ENCODE peak calls at places on chromosome 13, in four cellular contexts. One of them, this sample, is unnamed.

GRCh38 chr13:36174923-36175322 is 39.4 kb downstream of the SOHLH2 start:
- DNase-seq in tibial nerve: no peak
- DNase-seq in stomach: no peak
- DNase-seq in A549: no peak
- DNase-seq in this sample: no peak

GRCh38 chr13:57878291-57878690 is 246.7 kb downstream of the PCDH17 start:
- DNase-seq in tibial nerve: no peak
- DNase-seq in stomach: no peak
- DNase-seq in A549: no peak
- DNase-seq in this sample: no peak

GRCh38 chr13:97386832-97387486 is 47.0 kb upstream of the RAP2A start:
- DNase-seq in tibial nerve: no peak
- DNase-seq in stomach: no peak
- DNase-seq in A549: no peak
- DNase-seq in this sample: no peak

GRCh38 chr13:44180876-44181536 is 192.6 kb upstream of the SERP2 start:
- DNase-seq in tibial nerve: no peak
- DNase-seq in stomach: no peak
- DNase-seq in A549: no peak
- DNase-seq in this sample: no peak

GRCh38 chr13:72004236-72004635 is 137.2 kb upstream of the DACH1 start:
- DNase-seq in tibial nerve: no peak
- DNase-seq in stomach: no peak
- DNase-seq in A549: no peak
- DNase-seq in this sample: no peak

GRCh38 chr13:109872864-109873263 is 86.5 kb upstream of the IRS2 start:
- DNase-seq in tibial nerve: no peak
- DNase-seq in stomach: no peak
- DNase-seq in A549: no peak
- DNase-seq in this sample: no peak

GRCh38 chr13:43988302-43988701 is 108.6 kb downstream of the LACC1 start:
- DNase-seq in tibial nerve: no peak
- DNase-seq in stomach: no peak
- DNase-seq in A549: no peak
- DNase-seq in this sample: no peak

GRCh38 chr13:69793803-69794453 is 313.7 kb upstream of the ATXN8OS start:
- DNase-seq in tibial nerve: no peak
- DNase-seq in stomach: no peak
- DNase-seq in A549: no peak
- DNase-seq in this sample: no peak

GRCh38 chr13:52738719-52739467 is 727 bp downstream of the CNMD start:
- DNase-seq in tibial nerve: no peak
- DNase-seq in stomach: no peak
- DNase-seq in A549: no peak
- DNase-seq in this sample: no peak

GRCh38 chr13:67226686-67227085 is 3.5 kb downstream of the PCDH9 start:
- DNase-seq in tibial nerve: no peak
- DNase-seq in stomach: no peak
- DNase-seq in A549: no peak
- DNase-seq in this sample: no peak

GRCh38 chr13:89695343-89696257 is 1651.9 kb upstream of the MIR17HG start:
- DNase-seq in tibial nerve: peak
- DNase-seq in stomach: peak
- DNase-seq in A549: peak
- DNase-seq in this sample: no peak

GRCh38 chr13:31797154-31797775 is 57.9 kb downstream of the RXFP2 start:
- DNase-seq in tibial nerve: peak
- DNase-seq in stomach: no peak
- DNase-seq in A549: peak
- DNase-seq in this sample: no peak

GRCh38 chr13:68428292-68428691 is 1198.2 kb upstream of the PCDH9 start:
- DNase-seq in tibial nerve: no peak
- DNase-seq in stomach: no peak
- DNase-seq in A549: no peak
- DNase-seq in this sample: no peak

GRCh38 chr13:48853381-48854102 is 122.2 kb upstream of the FNDC3A start:
- DNase-seq in tibial nerve: no peak
- DNase-seq in stomach: no peak
- DNase-seq in A549: no peak
- DNase-seq in this sample: no peak

GRCh38 chr13:94061316-94061715 is 418.2 kb downstream of the DCT start:
- DNase-seq in tibial nerve: no peak
- DNase-seq in stomach: no peak
- DNase-seq in A549: no peak
- DNase-seq in this sample: no peak

GRCh38 chr13:43057653-43058317 is 34.4 kb downstream of the DNAJC15 start:
- DNase-seq in tibial nerve: no peak
- DNase-seq in stomach: no peak
- DNase-seq in A549: no peak
- DNase-seq in this sample: no peak

GRCh38 chr13:109665781-109666249 is 120.6 kb downstream of the IRS2 start:
- DNase-seq in tibial nerve: no peak
- DNase-seq in stomach: no peak
- DNase-seq in A549: no peak
- DNase-seq in this sample: no peak

GRCh38 chr13:98486412-98486811 is 90.5 kb downstream of the STK24 start:
- DNase-seq in tibial nerve: no peak
- DNase-seq in stomach: no peak
- DNase-seq in A549: no peak
- DNase-seq in this sample: no peak
- TF ChIP-seq POLR2A in tibial nerve: no peak
- TF ChIP-seq POLR2A in stomach: no peak
- TF ChIP-seq POLR2A in A549: no peak
- TF ChIP-seq POLR2A in this sample: no peak

GRCh38 chr13:27960362-27961226 is 8.5 kb downstream of the CDX2 start:
- DNase-seq in tibial nerve: no peak
- DNase-seq in stomach: peak
- DNase-seq in A549: peak
- DNase-seq in this sample: peak
- TF ChIP-seq CTCF in tibial nerve: no peak
- TF ChIP-seq CTCF in stomach: no peak
- TF ChIP-seq CTCF in A549: peak
- TF ChIP-seq CTCF in this sample: peak

GRCh38 chr13:113443991-113444390 is 9.3 kb downstream of the ADPRHL1 start:
- DNase-seq in tibial nerve: no peak
- DNase-seq in stomach: no peak
- DNase-seq in A549: no peak
- DNase-seq in this sample: no peak
- H3K27ac ChIP-seq in tibial nerve: no peak
- H3K27ac ChIP-seq in stomach: no peak
- H3K27ac ChIP-seq in A549: no peak
- H3K27ac ChIP-seq in this sample: no peak

GRCh38 chr13:23175920-23176319 is 4.9 kb upstream of the SGCG start:
- DNase-seq in tibial nerve: no peak
- DNase-seq in stomach: no peak
- DNase-seq in A549: no peak
- DNase-seq in this sample: no peak

GRCh38 chr13:23182142-23182541 is 1.4 kb downstream of the SGCG start:
- DNase-seq in tibial nerve: no peak
- DNase-seq in stomach: no peak
- DNase-seq in A549: no peak
- DNase-seq in this sample: no peak

GRCh38 chr13:23183292-23183691 is 2.5 kb downstream of the SGCG start:
- DNase-seq in tibial nerve: no peak
- DNase-seq in stomach: no peak
- DNase-seq in A549: no peak
- DNase-seq in this sample: no peak

GRCh38 chr13:23185542-23185941 is 4.8 kb downstream of the SGCG start:
- DNase-seq in tibial nerve: no peak
- DNase-seq in stomach: no peak
- DNase-seq in A549: no peak
- DNase-seq in this sample: no peak

GRCh38 chr13:23180711-23181110 is at the start of gene SGCG:
- DNase-seq in tibial nerve: no peak
- DNase-seq in stomach: no peak
- DNase-seq in A549: no peak
- DNase-seq in this sample: no peak
- TF ChIP-seq POLR2A in tibial nerve: no peak
- TF ChIP-seq POLR2A in stomach: no peak
- TF ChIP-seq POLR2A in A549: no peak
- TF ChIP-seq POLR2A in this sample: no peak

DNA sequence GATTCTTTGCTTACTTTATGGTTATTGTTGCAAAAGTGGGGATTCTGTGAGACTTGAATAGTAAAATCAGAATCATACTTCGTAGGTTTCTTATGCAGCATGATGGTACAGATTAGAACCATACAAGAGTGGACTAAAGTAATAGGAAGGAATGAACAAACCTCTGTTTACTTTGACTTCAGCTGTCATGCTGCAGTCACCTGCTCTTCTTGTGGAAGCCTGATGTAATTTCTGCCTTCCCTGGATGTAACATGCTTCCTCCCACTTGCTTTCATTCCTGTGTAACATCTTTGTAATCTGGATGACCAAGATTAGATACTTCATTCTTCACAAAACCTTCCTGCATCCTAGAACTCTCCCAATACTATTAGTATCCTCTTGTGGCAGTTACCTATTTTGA is 235.0 kb downstream of the PCCA start:
- DNase-seq in tibial nerve: no peak
- DNase-seq in stomach: no peak
- DNase-seq in A549: no peak
- DNase-seq in this sample: no peak
- TF ChIP-seq CTCF in tibial nerve: no peak
- TF ChIP-seq CTCF in stomach: no peak
- TF ChIP-seq CTCF in A549: no peak
- TF ChIP-seq CTCF in this sample: no peak

This sample was measured in right lobe of liver.